ENCODE peak calls at places on chromosome 19, in ten cellular contexts. B, X, Q, P, S, Y, T, V, A and J are unnamed samples.

GRCh38 chr19:46637224-46637623 is 1.2 kb upstream of the GNG8 start:
- DNase-seq in S (no peak), A (no peak), Q (no peak), T (no peak), X (no peak), B (no peak), P (no peak), V (no peak), Y (no peak), J (peak)

GRCh38 chr19:32017341-32017948 is 328.0 kb upstream of the ZNF507 start:
- DNase-seq in Q (no peak), B (no peak), X (no peak), S (no peak), P (no peak), Y (no peak), A (no peak), V (no peak), T (no peak), J (no peak)

GRCh38 chr19:13761423-13761822 is 2.9 kb upstream of the MRI1 start:
- DNase-seq in P (no peak), S (no peak), B (no peak), T (no peak), V (no peak), Y (no peak), X (no peak), Q (no peak), A (no peak), J (no peak)

GRCh38 chr19:17049711-17050280 is 23.2 kb upstream of the CPAMD8 start:
- DNase-seq in Q (no peak), A (no peak), B (no peak), V (peak), P (no peak), X (no peak), Y (no peak), T (no peak), S (no peak), J (no peak)

GRCh38 chr19:48113190-48113917 is 2.7 kb upstream of the PLA2G4C start:
- DNase-seq in V (peak), P (no peak), X (no peak), Y (no peak), A (no peak), Q (no peak), S (no peak), B (no peak), T (no peak), J (no peak)

GRCh38 chr19:37997911-37998344 is 90.9 kb downstream of the SIPA1L3 start:
- DNase-seq in Q (no peak), X (no peak), P (no peak), B (no peak), T (no peak), S (no peak), V (peak), A (no peak), Y (no peak), J (no peak)

GRCh38 chr19:55116232-55117062 is 990 bp downstream of the PPP1R12C start:
- DNase-seq in T (peak), X (no peak), S (no peak), V (peak), P (peak), A (peak), Q (peak), Y (peak), B (no peak), J (no peak)

GRCh38 chr19:29668746-29669609 is 3.7 kb downstream of the PLEKHF1 start:
- DNase-seq in S (peak), A (no peak), T (no peak), P (no peak), Q (no peak), B (peak), Y (no peak), X (no peak), V (no peak), J (no peak)

GRCh38 chr19:46353730-46354528 is 7.0 kb downstream of the PPP5C start:
- DNase-seq in S (no peak), B (no peak), X (no peak), Y (no peak), A (no peak), V (no peak), P (no peak), Q (no peak), T (no peak), J (no peak)